ENCODE peak calls at places on chromosomes 6 and 20, in ten cellular contexts. P is stimulated activated CD8-positive, alpha-beta memory T cell treated with anti-CD3 and anti-CD28 coated beads, Interleukin-15, amount 100 ng/mL, for 4 hours; J is EL; E is pancreas; X is fibroblast of lung; Z is dorsolateral prefrontal cortex; K is stimulated activated CD4-positive, alpha-beta T cell treated with anti-CD3 and anti-CD28 coated beads, Interleukin-1b, Interleukin-23, amount 100 ng/mL, for 1 hour; T is fibroblast of mammary gland; H is DMS79 treated with DMSO at 0.1 percent for 48 hours; W is fibroblast of villous mesenchyme. N is an unnamed sample.

GRCh38 chr6:39496951-39497350 is 174.4 kb upstream of the KCNK16 start:
- DNase-seq in Z (no peak), K (no peak), J (no peak), H (no peak), P (no peak), W (peak), X (peak), T (peak), E (no peak), N (no peak)

GRCh38 chr6:5534643-5535042 is 273.3 kb downstream of the FARS2 start:
- DNase-seq in J (no peak), P (no peak), H (no peak), Z (no peak), E (no peak), K (no peak), X (no peak), W (no peak), T (no peak), N (no peak)

GRCh38 chr20:38685853-38686473 is 38.3 kb upstream of the SLC32A1 start:
- DNase-seq in K (no peak), J (peak), W (peak), T (peak), Z (no peak), E (peak), P (no peak), H (no peak), X (peak), N (peak)

GRCh38 chr20:4299250-4299649 is 283.9 kb upstream of the RNF24 start:
- DNase-seq in Z (no peak), E (no peak), T (no peak), H (no peak), X (no peak), W (no peak), J (no peak), K (no peak), P (no peak), N (no peak)

GRCh38 chr6:13729891-13730290 is 18.3 kb upstream of the RANBP9 start:
- DNase-seq in E (no peak), T (peak), W (no peak), Z (no peak), P (no peak), X (peak), J (peak), K (no peak), H (no peak), N (no peak)

GRCh38 chr20:25695532-25696383 is 895 bp downstream of the ZNF337 start:
- DNase-seq in X (peak), K (no peak), Z (no peak), W (peak), H (no peak), P (no peak), T (peak), J (peak), E (no peak), N (no peak)

GRCh38 chr6:12152023-12152960 is 137.9 kb upstream of the EDN1 start:
- DNase-seq in H (no peak), K (no peak), Z (no peak), X (no peak), W (no peak), T (no peak), P (no peak), J (no peak), E (no peak), N (no peak)

GRCh38 chr20:60057123-60057865 is 99.1 kb downstream of the CDH26 start:
- DNase-seq in W (peak), J (peak), P (peak), Z (peak), T (peak), K (peak), E (no peak), H (peak), X (peak), N (peak)

GRCh38 chr6:165119231-165120020 is 190.0 kb downstream of the C6orf118 start:
- DNase-seq in K (no peak), E (no peak), W (peak), Z (no peak), X (no peak), J (no peak), H (no peak), P (no peak), T (no peak), N (no peak)